ENCODE peak calls at places on chromosomes 13 and 19, in four cellular contexts. L is CD4-positive, alpha-beta T cell; S is OCI-LY7; B is PC-3. E is an unnamed sample.

GRCh38 chr13:46614582-46614981 is 61.6 kb downstream of the LRCH1 start:
- DNase-seq in L (no peak), S (no peak), B (no peak), E (no peak)

GRCh38 chr19:3323026-3323425 is 43.4 kb upstream of the NFIC start:
- DNase-seq in L (no peak), S (no peak), B (no peak), E (peak; percentile 49)

GRCh38 chr13:111659842-111660241 is 339.4 kb downstream of the TEX29 start:
- DNase-seq in L (no peak), S (no peak), B (no peak), E (no peak)

GRCh38 chr19:3949294-3949693 is 16.4 kb downstream of the NMRK2 start:
- DNase-seq in L (no peak), S (no peak), B (no peak), E (no peak)

GRCh38 chr13:42396501-42396900 is 124.5 kb downstream of the AKAP11 start:
- DNase-seq in L (no peak), S (no peak), B (peak; percentile 7), E (no peak)

GRCh38 chr13:72562686-72563085 is 164.7 kb downstream of the MZT1 start:
- DNase-seq in L (no peak), S (no peak), B (no peak), E (no peak)

GRCh38 chr13:33116321-33117010 is 100.2 kb downstream of the KL start:
- DNase-seq in L (no peak), S (no peak), B (peak; percentile 46), E (no peak)

GRCh38 chr13:39451860-39452301 is 151.1 kb downstream of the LHFPL6 start:
- DNase-seq in L (no peak), S (peak; percentile 91), B (no peak), E (no peak)

GRCh38 chr13:72530471-72530870 is 197.0 kb downstream of the MZT1 start:
- DNase-seq in L (no peak), S (no peak), B (peak; percentile 52), E (no peak)

GRCh38 chr13:28754698-28755545 is 36.2 kb upstream of the SLC46A3 start:
- DNase-seq in L (no peak), S (peak; percentile 44), B (peak; percentile 44), E (peak; percentile 33)

GRCh38 chr13:64718116-64718515 is 2512.0 kb downstream of the PCDH9 start:
- DNase-seq in L (no peak), S (no peak), B (no peak), E (no peak)

GRCh38 chr19:23406716-23407115 is 11.4 kb upstream of the ZNF91 start:
- DNase-seq in L (no peak), S (no peak), B (no peak), E (no peak)

GRCh38 chr13:64459778-64460177 is 2770.4 kb downstream of the PCDH9 start:
- DNase-seq in L (no peak), S (no peak), B (peak; percentile 34), E (no peak)

GRCh38 chr13:91817250-91817649 is 418.8 kb downstream of the GPC5 start:
- DNase-seq in L (no peak), S (no peak), B (peak; percentile 44), E (no peak)

GRCh38 chr13:43880930-43881329 is 1.2 kb downstream of the LACC1 start:
- DNase-seq in L (no peak), S (no peak), B (no peak), E (no peak)

GRCh38 chr13:44756411-44756810 is 180.3 kb upstream of the TSC22D1 start:
- DNase-seq in L (no peak), S (no peak), B (no peak), E (no peak)

GRCh38 chr19:704447-704741 is 4.3 kb upstream of the PALM start:
- DNase-seq in L (no peak), S (no peak), B (no peak), E (no peak)

GRCh38 chr13:113625965-113626661 is 31.9 kb downstream of the ATP4B start:
- DNase-seq in L (peak; percentile 27), S (no peak), B (no peak), E (no peak)

GRCh38 chr13:95212962-95213850 is 88.0 kb downstream of the ABCC4 start:
- DNase-seq in L (no peak), S (no peak), B (peak; percentile 39), E (no peak)

GRCh38 chr19:35734889-35735288 is 7.4 kb downstream of the IGFLR1 start:
- DNase-seq in L (no peak), S (no peak), B (no peak), E (peak; percentile 15)

GRCh38 chr13:22325761-22326160 is 654.9 kb downstream of the FGF9 start:
- DNase-seq in L (no peak), S (no peak), B (no peak), E (no peak)

GRCh38 chr19:7751157-7751783 is 3.9 kb upstream of the CD209 start:
- DNase-seq in L (no peak), S (peak; percentile 18), B (peak; percentile 17), E (no peak)

GRCh38 chr19:1408300-1409203 is 1.2 kb downstream of the DAZAP1 start:
- DNase-seq in L (peak; percentile 64), S (peak; percentile 64), B (peak; percentile 22), E (peak; percentile 72)

GRCh38 chr13:114115191-114115671 is 17.2 kb downstream of the RASA3 start:
- DNase-seq in L (peak; percentile 32), S (no peak), B (peak; percentile 80), E (no peak)

GRCh38 chr19:10105241-10106099 is 692 bp upstream of the PPAN start:
- DNase-seq in L (no peak), S (peak; percentile 49), B (no peak), E (peak; percentile 79)

GRCh38 chr13:32894589-32895001 is 121.6 kb upstream of the KL start:
- DNase-seq in L (no peak), S (no peak), B (peak; percentile 74), E (no peak)

GRCh38 chr13:46016216-46016615 is 36.3 kb downstream of the ZC3H13 start:
- DNase-seq in L (no peak), S (no peak), B (no peak), E (no peak)

GRCh38 chr19:5435642-5436017 is 19.6 kb upstream of the ZNRF4 start:
- DNase-seq in L (no peak), S (no peak), B (no peak), E (no peak)

GRCh38 chr19:47696635-47697034 is 16.6 kb upstream of the EHD2 start:
- DNase-seq in L (no peak), S (no peak), B (no peak), E (no peak)
- TF ChIP-seq CTCF in L (no peak), S (no peak), B (no peak), E (no peak)

DNA sequence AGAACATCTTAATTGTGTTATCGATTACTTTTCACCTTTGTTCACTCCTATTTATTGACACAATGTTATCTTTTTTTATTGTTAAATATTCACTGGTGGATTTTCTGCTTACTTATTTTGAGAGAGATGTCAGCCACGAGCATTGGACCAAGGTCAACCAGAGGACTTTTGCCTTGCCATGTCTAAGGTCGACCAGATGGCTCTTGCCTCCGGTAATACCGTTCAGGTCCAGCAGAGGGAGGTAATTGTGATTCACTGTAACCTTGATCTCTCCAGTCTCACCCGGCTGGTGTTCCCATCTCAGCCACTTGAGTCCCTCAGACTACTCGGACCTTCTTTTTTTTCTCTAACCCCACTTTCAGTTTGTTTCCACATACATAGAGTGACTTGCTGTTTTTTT is 1438.1 kb downstream of the UQCRFS1 start:
- DNase-seq in L (no peak), S (peak; percentile 67), B (peak; percentile 5), E (no peak)
- TF ChIP-seq CTCF in L (peak; percentile 17), S (peak; percentile 76), B (peak; percentile 27), E (peak; percentile 33)

GRCh38 chr19:56689198-56689597 is 17.6 kb upstream of the ZNF835 start:
- DNase-seq in L (no peak), S (no peak), B (peak; percentile 8), E (no peak)
- TF ChIP-seq CTCF in L (no peak), S (peak; percentile 36), B (peak; percentile 49), E (no peak)

DNA sequence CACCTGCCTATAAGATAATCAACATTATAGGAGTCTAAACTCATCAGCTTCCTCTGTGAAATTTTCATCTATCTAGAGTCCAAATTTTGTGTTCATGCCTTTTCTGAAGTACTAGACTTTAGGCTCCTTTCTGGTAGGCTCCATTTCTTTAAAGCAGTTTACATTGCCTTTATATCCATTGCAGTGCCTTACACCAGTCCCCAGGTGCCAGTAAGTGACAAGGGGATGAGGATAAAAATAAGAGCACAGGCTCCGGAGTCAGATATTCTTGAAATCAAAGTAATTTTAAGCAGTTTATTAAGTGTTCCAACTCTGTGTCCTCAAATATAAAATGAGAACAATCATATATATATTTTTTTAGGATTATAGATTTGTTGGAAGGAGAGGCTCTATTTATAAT is 10.6 kb upstream of the CYSLTR2 start:
- DNase-seq in L (no peak), S (no peak), B (no peak), E (no peak)
- TF ChIP-seq CTCF in L (no peak), S (no peak), B (no peak), E (no peak)

GRCh38 chr19:48587387-48587786 is 19.2 kb upstream of the SPACA4 start:
- DNase-seq in L (no peak), S (no peak), B (no peak), E (no peak)

GRCh38 chr19:48588670-48589399 is 17.7 kb upstream of the SPACA4 start:
- DNase-seq in L (peak; percentile 91), S (peak; percentile 87), B (peak; percentile 94), E (peak; percentile 89)

GRCh38 chr19:48595171-48595570 is 11.4 kb upstream of the SPACA4 start:
- DNase-seq in L (no peak), S (no peak), B (no peak), E (no peak)

GRCh38 chr19:48595833-48596232 is 10.7 kb upstream of the SPACA4 start:
- DNase-seq in L (no peak), S (no peak), B (no peak), E (no peak)

GRCh38 chr19:48591021-48591420 is 15.5 kb upstream of the SPACA4 start:
- DNase-seq in L (no peak), S (no peak), B (peak; percentile 20), E (no peak)
- TF ChIP-seq CTCF in L (no peak), S (no peak), B (peak; percentile 23), E (no peak)

GRCh38 chr13:61709258-61709657 is 293.6 kb upstream of the PCDH20 start:
- DNase-seq in L (no peak), S (no peak), B (no peak), E (no peak)
- TF ChIP-seq CTCF in L (no peak), S (no peak), B (no peak), E (no peak)